ENCODE peak calls at places on chromosome 16, in four cellular contexts. K, T, L and D are unnamed samples.

GRCh38 chr16:9048302-9048700 is 43.1 kb upstream of the HAPSTR1 start:
- DNase-seq in K (no peak), T (peak; percentile 45), L (no peak), D (no peak)

GRCh38 chr16:11755022-11755760 is 12.5 kb upstream of the TXNDC11 start:
- DNase-seq in K (no peak), T (no peak), L (no peak), D (no peak)

GRCh38 chr16:11639925-11640899 is 28.0 kb upstream of the SNN start:
- DNase-seq in K (no peak), T (peak; percentile 100), L (no peak), D (no peak)

GRCh38 chr16:49542391-49542891 is 168.8 kb downstream of the C16orf78 start:
- DNase-seq in K (no peak), T (no peak), L (no peak), D (no peak)

GRCh38 chr16:54505479-54506247 is 219.1 kb upstream of the IRX3 start:
- DNase-seq in K (no peak), T (peak; percentile 59), L (no peak), D (no peak)

GRCh38 chr16:81497690-81498089 is 53.1 kb downstream of the CMIP start:
- DNase-seq in K (no peak), T (no peak), L (no peak), D (no peak)

GRCh38 chr16:82368041-82368440 is 198.0 kb upstream of the MPHOSPH6 start:
- DNase-seq in K (peak; percentile 46), T (peak; percentile 9), L (no peak), D (no peak)

GRCh38 chr16:2511128-2511785 is 2.5 kb upstream of the ATP6V0C start:
- DNase-seq in K (peak; percentile 60), T (peak; percentile 70), L (no peak), D (no peak)

GRCh38 chr16:78763821-78764440 is 664.5 kb downstream of the WWOX start:
- DNase-seq in K (no peak), T (peak; percentile 22), L (no peak), D (no peak)

GRCh38 chr16:7624871-7625766 is 292.5 kb downstream of the RBFOX1 start:
- DNase-seq in K (peak; percentile 10), T (no peak), L (no peak), D (no peak)

GRCh38 chr16:59170065-59170712 is 436.1 kb upstream of the GOT2 start:
- DNase-seq in K (peak; percentile 21), T (peak; percentile 12), L (no peak), D (no peak)

GRCh38 chr16:57525761-57526160 is 10.6 kb downstream of the CCDC102A start:
- DNase-seq in K (no peak), T (no peak), L (no peak), D (no peak)

GRCh38 chr16:85306071-85306792 is 194.0 kb upstream of the CIBAR2 start:
- DNase-seq in K (no peak), T (peak; percentile 76), L (peak; percentile 62), D (no peak)

GRCh38 chr16:49460786-49461470 is 87.3 kb downstream of the C16orf78 start:
- DNase-seq in K (no peak), T (no peak), L (no peak), D (no peak)

GRCh38 chr16:1154291-1154886 is 1.5 kb downstream of the CACNA1H start:
- DNase-seq in K (peak; percentile 37), T (no peak), L (no peak), D (no peak)

GRCh38 chr16:20610192-20610891 is 34.2 kb upstream of the ACSM2B start:
- DNase-seq in K (no peak), T (no peak), L (no peak), D (no peak)

GRCh38 chr16:3306078-3306477 is 781 bp downstream of the ZNF75A start:
- DNase-seq in K (no peak), T (no peak), L (no peak), D (no peak)

GRCh38 chr16:89686520-89687091 is at the start of gene CDK10:
- DNase-seq in K (peak; percentile 94), T (peak; percentile 83), L (peak; percentile 84), D (peak; percentile 98)

GRCh38 chr16:24645739-24646645 is 83.5 kb upstream of the TNRC6A start:
- DNase-seq in K (no peak), T (peak; percentile 100), L (no peak), D (no peak)

GRCh38 chr16:9138021-9138680 is 46.7 kb downstream of the HAPSTR1 start:
- DNase-seq in K (no peak), T (no peak), L (no peak), D (no peak)

GRCh38 chr16:11085025-11085485 is 140.7 kb downstream of the CLEC16A start:
- DNase-seq in K (no peak), T (peak; percentile 64), L (no peak), D (no peak)

GRCh38 chr16:83717308-83717707 is 90.5 kb upstream of the HSBP1 start:
- DNase-seq in K (peak; percentile 51), T (no peak), L (no peak), D (no peak)

DNA sequence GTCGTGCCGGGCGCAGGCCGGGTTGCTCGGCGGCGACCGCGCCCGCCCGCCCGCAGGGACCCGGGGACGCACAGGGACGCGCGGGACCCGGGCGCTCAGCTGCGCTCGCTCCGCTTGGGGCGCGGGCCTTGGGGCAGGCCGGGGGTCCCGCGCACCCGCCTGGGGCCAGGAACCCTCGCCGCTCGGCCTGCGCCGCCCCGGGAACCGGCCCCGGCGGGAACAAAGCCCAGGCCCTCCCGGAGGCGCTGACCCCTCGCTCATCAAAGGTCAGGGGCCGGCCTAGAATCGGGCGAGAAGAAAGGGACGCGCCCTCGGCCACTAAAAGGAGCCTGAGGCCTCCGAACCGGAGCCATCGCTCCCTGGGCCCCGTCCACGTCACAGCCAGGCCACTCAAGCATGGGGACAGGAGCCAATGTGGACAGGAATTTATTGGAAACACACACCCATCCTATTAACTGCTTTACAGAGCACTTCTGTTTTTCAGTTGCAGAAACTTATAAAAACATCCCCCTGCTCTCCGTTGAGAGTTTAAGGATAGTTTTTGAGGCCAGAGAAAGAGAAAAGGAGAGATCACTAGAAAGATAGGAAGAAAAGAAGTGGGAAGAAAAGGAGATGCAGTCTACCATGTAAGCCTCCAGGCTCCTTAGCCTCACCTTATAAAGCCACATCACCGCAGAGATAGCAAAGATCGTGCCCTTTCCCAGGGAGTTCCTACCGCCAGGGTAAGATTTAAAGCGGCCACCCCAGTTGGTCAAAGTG is 543 bp upstream of the ZFHX3 start:
- DNase-seq in K (no peak), T (peak; percentile 40), L (no peak), D (no peak)
- TF ChIP-seq CTCF in K (no peak), T (no peak), L (no peak), D (no peak)

DNA sequence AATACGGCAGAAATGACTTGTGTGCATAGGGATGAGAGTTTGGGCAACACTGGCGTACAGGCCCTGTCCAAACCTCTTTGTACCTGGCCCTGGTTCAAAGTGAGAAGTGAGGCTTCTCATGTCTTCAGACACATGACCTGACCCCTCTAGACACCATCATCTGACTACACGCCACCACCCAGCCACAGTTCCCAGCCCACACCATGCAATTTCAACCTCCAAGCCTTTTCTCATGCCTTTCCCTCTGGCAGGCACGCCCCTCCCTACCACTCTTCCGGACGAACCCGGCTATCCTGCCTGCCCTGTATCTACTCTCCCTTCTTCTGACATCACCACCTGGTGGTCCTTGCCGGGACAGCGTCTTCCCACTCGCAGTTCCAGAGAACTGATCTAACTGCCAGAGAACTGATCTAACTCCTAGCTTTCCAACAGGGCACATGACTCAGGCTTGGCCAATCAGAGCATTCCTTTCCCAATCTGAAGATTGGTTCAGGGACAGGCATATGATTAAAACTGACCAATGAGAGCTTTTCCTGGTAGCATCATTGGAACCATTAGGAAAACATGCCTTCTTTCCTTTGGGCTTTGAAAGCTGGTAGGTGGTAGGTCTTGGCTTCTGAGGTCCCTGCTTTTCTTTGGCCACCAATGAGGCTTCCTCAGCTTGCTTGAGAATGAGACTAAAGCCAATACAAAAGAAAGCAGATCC is 27.0 kb upstream of the IL21R start:
- DNase-seq in K (peak; percentile 93), T (peak; percentile 77), L (no peak), D (peak; percentile 42)
- TF ChIP-seq CTCF in K (peak; percentile 32), T (peak; percentile 55), L (peak; percentile 29), D (peak; percentile 68)

GRCh38 chr16:66166451-66166850 is 200.0 kb upstream of the CDH5 start:
- DNase-seq in K (no peak), T (peak; percentile 17), L (no peak), D (no peak)

GRCh38 chr16:66165879-66166278 is 200.6 kb upstream of the CDH5 start:
- DNase-seq in K (no peak), T (peak; percentile 36), L (no peak), D (no peak)

GRCh38 chr16:66168777-66169176 is 197.7 kb upstream of the CDH5 start:
- DNase-seq in K (no peak), T (no peak), L (no peak), D (peak; percentile 21)

GRCh38 chr16:66169817-66170216 is 196.7 kb upstream of the CDH5 start:
- DNase-seq in K (no peak), T (no peak), L (no peak), D (no peak)

DNA sequence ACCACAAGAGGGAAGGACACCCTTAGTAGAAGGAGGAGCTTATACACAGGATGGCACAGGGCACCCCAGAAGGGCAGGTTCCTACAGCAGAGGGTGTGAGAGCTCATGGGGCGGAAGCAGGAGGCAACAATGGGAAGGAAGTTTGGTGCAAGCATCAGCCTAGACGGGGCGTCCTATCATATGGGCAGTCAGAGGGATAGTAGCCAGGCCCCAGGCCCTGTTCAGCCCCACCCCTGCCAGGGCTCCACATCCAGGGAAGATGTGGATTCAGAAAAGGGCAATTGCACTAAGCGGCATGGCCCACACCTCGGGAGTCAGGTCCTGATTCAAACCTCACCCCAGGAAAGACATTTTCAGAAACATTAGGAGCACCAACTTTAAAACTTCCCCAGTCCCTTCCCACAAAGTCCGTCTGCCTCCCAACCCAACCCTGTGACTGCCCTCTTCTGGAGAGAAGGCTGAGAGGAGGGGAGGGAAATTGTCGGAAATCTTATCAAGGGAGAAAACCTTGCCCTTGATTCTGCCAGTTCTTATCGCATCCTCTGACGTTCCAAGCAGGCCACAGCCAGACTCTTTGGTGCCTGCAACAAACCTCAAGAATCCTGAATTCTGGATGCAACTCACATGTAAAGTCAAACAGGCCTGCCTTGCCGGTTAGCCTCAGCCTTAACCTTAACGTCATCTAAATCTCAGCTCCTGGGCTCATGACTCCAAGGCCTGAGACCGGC is 198.8 kb upstream of the CDH5 start:
- DNase-seq in K (peak; percentile 25), T (peak; percentile 63), L (no peak), D (no peak)
- TF ChIP-seq CTCF in K (no peak), T (peak; percentile 9), L (no peak), D (no peak)

DNA sequence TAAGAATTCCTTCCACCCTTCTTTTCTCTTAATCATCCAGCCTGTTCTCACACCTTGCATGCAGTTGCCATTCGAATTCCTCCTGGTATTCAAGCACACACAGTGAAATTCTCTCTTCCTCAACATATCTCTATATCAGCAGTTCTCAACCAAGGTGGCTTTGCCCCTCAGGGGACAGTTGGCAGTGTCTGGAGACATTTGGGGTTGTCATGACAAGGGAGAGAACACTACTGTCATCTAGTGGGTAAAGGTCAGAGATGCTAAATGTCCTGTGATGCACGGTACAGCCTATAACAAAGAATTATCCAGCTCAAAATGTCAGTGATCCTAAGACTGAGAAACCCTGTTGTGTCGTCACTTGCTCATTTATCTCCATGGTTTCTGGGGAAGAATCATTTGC is 94.8 kb upstream of the CPHXL start:
- DNase-seq in K (no peak), T (no peak), L (no peak), D (no peak)
- TF ChIP-seq CTCF in K (no peak), T (no peak), L (no peak), D (no peak)

DNA sequence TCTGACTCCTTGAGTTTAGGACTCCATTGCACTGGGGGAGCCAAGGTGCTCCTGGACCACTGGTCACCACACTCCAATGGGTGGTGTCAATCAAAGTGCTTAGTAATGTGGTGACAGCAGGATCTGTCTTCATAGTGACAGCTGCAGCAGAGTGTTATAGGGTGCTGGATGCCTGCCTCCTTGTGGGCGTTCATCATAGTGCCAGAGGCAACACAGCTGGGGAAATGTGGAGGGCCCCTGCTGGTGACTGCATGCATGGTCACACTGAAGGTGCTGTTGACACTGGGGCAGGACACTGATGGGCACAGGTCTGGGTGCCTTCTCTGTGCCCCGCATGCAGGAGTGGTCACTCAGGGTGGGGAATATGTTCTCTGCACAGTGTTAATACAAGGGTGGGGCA is 177.5 kb upstream of the CDH8 start:
- DNase-seq in K (peak; percentile 76), T (no peak), L (no peak), D (no peak)
- TF ChIP-seq CTCF in K (peak; percentile 71), T (no peak), L (no peak), D (peak; percentile 17)